ENCODE peak calls at places on chromosomes 16 and 17, in ten cellular contexts. I is right cardiac atrium; T is activated CD4-positive, alpha-beta T cell treated with anti-CD3 and anti-CD28 coated beads for 36 hours; S is activated T-cell treated with anti-CD3 and anti-CD28 coated beads, Interleukin-2, amount 50 U/mL, for 72 hours; M is central memory CD8-positive, alpha-beta T cell; R is DND-41; A is psoas muscle; E is left lung; U is pancreas; W is mucosa of descending colon. G is an unnamed sample.

GRCh38 chr16:77869997-77870813 is 81.8 kb downstream of the VAT1L start:
- ATAC-seq in T (no peak), W (peak), A (no peak), M (no peak), R (no peak), S (no peak), E (peak), I (peak), U (peak), G (no peak)

GRCh38 chr17:64687959-64688358 is 25.9 kb upstream of the SMURF2 start:
- ATAC-seq in M (no peak), R (no peak), W (no peak), T (no peak), U (no peak), I (no peak), E (no peak), A (no peak), S (no peak), G (no peak)

GRCh38 chr17:45852535-45853297 is 8.0 kb downstream of the SPPL2C start:
- ATAC-seq in U (peak), R (peak), M (no peak), I (no peak), W (peak), A (peak), E (peak), S (no peak), T (peak), G (peak)

GRCh38 chr17:54269886-54270285 is 447.2 kb downstream of the KIF2B start:
- ATAC-seq in M (no peak), A (no peak), U (no peak), E (no peak), R (no peak), I (no peak), W (no peak), T (no peak), S (no peak), G (no peak)

GRCh38 chr16:69366431-69366830 is 14.8 kb upstream of the TMED6 start:
- ATAC-seq in M (no peak), W (no peak), A (no peak), S (peak), T (peak), I (no peak), R (no peak), E (no peak), U (no peak), G (peak)

GRCh38 chr16:8788578-8789172 is 8.8 kb downstream of the TMEM186 start:
- ATAC-seq in T (no peak), U (no peak), E (no peak), A (no peak), W (peak), I (no peak), M (no peak), R (no peak), S (no peak), G (no peak)

GRCh38 chr17:28807925-28808641 is 34.5 kb downstream of the FAM222B start:
- ATAC-seq in M (no peak), A (peak), U (peak), R (no peak), I (peak), E (peak), T (no peak), S (no peak), W (no peak), G (no peak)

GRCh38 chr16:48831081-48831722 is 221.2 kb upstream of the N4BP1 start:
- ATAC-seq in I (no peak), R (no peak), E (no peak), T (no peak), M (no peak), S (no peak), A (no peak), W (no peak), U (no peak), G (no peak)

GRCh38 chr16:68951991-68952877 is 108.9 kb downstream of the TANGO6 start:
- ATAC-seq in A (no peak), E (peak), W (no peak), M (no peak), I (no peak), U (no peak), R (no peak), S (no peak), T (no peak), G (no peak)

GRCh38 chr17:80899402-80900268 is 92.0 kb upstream of the CHMP6 start:
- ATAC-seq in U (peak), E (peak), M (peak), I (no peak), T (peak), A (peak), W (peak), R (peak), S (peak), G (peak)

GRCh38 chr17:56820207-56820606 is 13.5 kb downstream of the C17orf67 start:
- ATAC-seq in S (no peak), T (no peak), M (no peak), W (no peak), R (no peak), E (no peak), I (no peak), A (no peak), U (peak), G (no peak)

GRCh38 chr17:36824678-36825091 is 112.6 kb upstream of the LHX1 start:
- ATAC-seq in S (no peak), A (no peak), I (no peak), T (no peak), W (no peak), E (peak), M (no peak), R (no peak), U (no peak), G (no peak)

GRCh38 chr17:27622160-27622559 is 8.8 kb upstream of the LGALS9 start:
- ATAC-seq in A (no peak), I (no peak), R (no peak), W (peak), M (no peak), E (no peak), U (no peak), T (no peak), S (no peak), G (no peak)

GRCh38 chr16:79067600-79067999 is 532.9 kb downstream of the MAF start:
- ATAC-seq in U (no peak), A (no peak), I (no peak), E (no peak), W (no peak), S (peak), R (no peak), M (no peak), T (peak), G (peak)

GRCh38 chr16:142405-142804 is 3.9 kb upstream of the NPRL3 start:
- ATAC-seq in T (no peak), S (no peak), R (no peak), M (no peak), W (no peak), U (no peak), A (no peak), E (no peak), I (no peak), G (no peak)

GRCh38 chr17:41338961-41339485 is 11.6 kb downstream of the KRT33A start:
- ATAC-seq in I (no peak), A (no peak), T (peak), E (peak), U (peak), M (peak), R (no peak), S (peak), W (peak), G (peak)

GRCh38 chr16:15523092-15523541 is 88.7 kb downstream of the BMERB1 start:
- ATAC-seq in R (no peak), I (no peak), S (no peak), A (peak), T (no peak), M (no peak), E (peak), W (peak), U (peak), G (no peak)

GRCh38 chr16:86316967-86317616 is 193.2 kb upstream of the FOXF1 start:
- ATAC-seq in S (peak), M (peak), A (no peak), T (peak), I (no peak), R (no peak), W (no peak), U (no peak), E (no peak), G (no peak)

GRCh38 chr17:3998436-3998835 is 34.2 kb upstream of the ATP2A3 start:
- ATAC-seq in I (no peak), R (no peak), U (no peak), T (no peak), E (no peak), W (no peak), A (no peak), S (no peak), M (no peak), G (no peak)

GRCh38 chr16:88781140-88782077 is 3.6 kb downstream of the PIEZO1 start:
- ATAC-seq in R (peak), I (no peak), U (no peak), T (peak), A (no peak), M (peak), E (peak), S (peak), W (peak), G (peak)

GRCh38 chr16:48546774-48547173 is 63.2 kb downstream of the N4BP1 start:
- ATAC-seq in S (no peak), M (no peak), I (no peak), T (no peak), E (peak), W (peak), A (no peak), U (peak), R (no peak), G (no peak)

GRCh38 chr16:854808-855410 is 54.4 kb upstream of the GNG13 start:
- ATAC-seq in W (no peak), E (no peak), S (no peak), A (no peak), U (no peak), I (no peak), M (no peak), R (no peak), T (no peak), G (no peak)

GRCh38 chr16:70430667-70431536 is 8.0 kb downstream of the ST3GAL2 start:
- ATAC-seq in T (peak), U (no peak), S (peak), M (peak), A (no peak), R (peak), I (no peak), W (peak), E (peak), G (peak)

GRCh38 chr17:58504826-58505351 is 9.5 kb downstream of the MTMR4 start:
- ATAC-seq in U (peak), E (peak), I (peak), M (no peak), W (peak), A (no peak), R (no peak), T (no peak), S (no peak), G (no peak)

GRCh38 chr16:53042235-53042645 is 10.5 kb downstream of the CHD9NB start:
- ATAC-seq in U (no peak), T (no peak), E (no peak), A (peak), M (no peak), S (no peak), I (no peak), W (no peak), R (no peak), G (no peak)

GRCh38 chr16:80347900-80348299 is 192.9 kb upstream of the DYNLRB2 start:
- ATAC-seq in S (no peak), I (peak), M (no peak), R (no peak), W (no peak), E (peak), A (no peak), U (peak), T (no peak), G (no peak)

GRCh38 chr16:55021595-55022475 is 91.2 kb downstream of the IRX5 start:
- ATAC-seq in R (peak), T (no peak), I (no peak), M (no peak), U (no peak), W (peak), E (no peak), S (no peak), A (no peak), G (no peak)

GRCh38 chr16:16012144-16012543 is 62.7 kb downstream of the ABCC1 start:
- ATAC-seq in M (no peak), W (no peak), A (no peak), T (no peak), S (no peak), I (no peak), U (no peak), E (no peak), R (no peak), G (no peak)

GRCh38 chr17:17830740-17831207 is 6.0 kb downstream of the SREBF1 start:
- ATAC-seq in A (peak), U (peak), I (peak), W (peak), E (no peak), S (no peak), R (no peak), T (no peak), M (no peak), G (no peak)

GRCh38 chr17:35088647-35088910 is 25.1 kb upstream of the RFFL start:
- ATAC-seq in U (peak), W (no peak), T (no peak), I (no peak), E (peak), A (no peak), S (no peak), M (no peak), R (no peak), G (no peak)

GRCh38 chr17:68033636-68034451 is 1.7 kb upstream of the KPNA2 start:
- ATAC-seq in E (no peak), S (no peak), A (no peak), W (no peak), U (no peak), T (no peak), M (no peak), I (no peak), R (no peak), G (no peak)

G was measured in activated T-helper 17 cell treated with anti-CD3 and anti-CD28 coated beads, Interleukin-2, amount 50 U/mL, for 72 hours.